ENCODE peak calls at places on chromosomes 7 and 10, in four cellular contexts. One of them, this sample, is unnamed.

GRCh38 chr10:93796167-93796566 is 38.4 kb downstream of the LGI1 start:
- DNase-seq in fibroblast of mammary gland: no peak
- DNase-seq in HepG2: no peak
- DNase-seq in GF-D8: no peak
- DNase-seq in this sample: no peak

GRCh38 chr7:40700653-40701475 is 566.1 kb downstream of the SUGCT start:
- DNase-seq in fibroblast of mammary gland: peak; percentile 36
- DNase-seq in HepG2: no peak
- DNase-seq in GF-D8: no peak
- DNase-seq in this sample: no peak

GRCh38 chr7:83836028-83836427 is 187.1 kb upstream of the SEMA3E start:
- DNase-seq in fibroblast of mammary gland: no peak
- DNase-seq in HepG2: no peak
- DNase-seq in GF-D8: no peak
- DNase-seq in this sample: no peak

GRCh38 chr7:103964269-103964668 is 25.2 kb downstream of the RELN start:
- DNase-seq in fibroblast of mammary gland: no peak
- DNase-seq in HepG2: no peak
- DNase-seq in GF-D8: no peak
- DNase-seq in this sample: no peak

GRCh38 chr10:130341325-130341724 is 205.1 kb downstream of the GLRX3 start:
- DNase-seq in fibroblast of mammary gland: no peak
- DNase-seq in HepG2: no peak
- DNase-seq in GF-D8: no peak
- DNase-seq in this sample: no peak

GRCh38 chr7:149822353-149822943 is 15.7 kb upstream of the ZNF862 start:
- DNase-seq in fibroblast of mammary gland: no peak
- DNase-seq in HepG2: no peak
- DNase-seq in GF-D8: no peak
- DNase-seq in this sample: no peak

GRCh38 chr7:7765422-7765821 is 47.0 kb upstream of the RPA3 start:
- DNase-seq in fibroblast of mammary gland: no peak
- DNase-seq in HepG2: no peak
- DNase-seq in GF-D8: no peak
- DNase-seq in this sample: no peak

GRCh38 chr7:112484671-112485097 is 3.9 kb downstream of the LSMEM1 start:
- DNase-seq in fibroblast of mammary gland: peak; percentile 94
- DNase-seq in HepG2: peak; percentile 68
- DNase-seq in GF-D8: no peak
- DNase-seq in this sample: no peak